ENCODE peak calls at places on chromosomes 6 and 20, in four cellular contexts. N, A, U and I are unnamed samples.

GRCh38 chr6:88730602-88731001 is 232.8 kb downstream of the RNGTT start:
- DNase-seq in N (no peak), A (no peak), U (no peak), I (no peak)

GRCh38 chr20:433300-433975 is 25.3 kb downstream of the RBCK1 start:
- DNase-seq in N (no peak), A (peak; percentile 58), U (no peak), I (no peak)

GRCh38 chr6:150319924-150320323 is 48.9 kb upstream of the IYD start:
- DNase-seq in N (no peak), A (no peak), U (no peak), I (no peak)

GRCh38 chr6:43368517-43369160 is 808 bp downstream of the ZNF318 start:
- DNase-seq in N (peak; percentile 3), A (no peak), U (peak; percentile 43), I (no peak)

GRCh38 chr6:16446241-16446640 is 207.9 kb downstream of the GMPR start:
- DNase-seq in N (no peak), A (no peak), U (no peak), I (no peak)

GRCh38 chr6:22053385-22053997 is 243.3 kb downstream of the PRL start:
- DNase-seq in N (no peak), A (no peak), U (no peak), I (no peak)

GRCh38 chr6:142551145-142551811 is 249.5 kb downstream of the ADGRG6 start:
- DNase-seq in N (no peak), A (no peak), U (no peak), I (peak; percentile 40)

GRCh38 chr6:53986165-53986720 is 125.0 kb upstream of the MLIP start:
- DNase-seq in N (no peak), A (no peak), U (no peak), I (no peak)

GRCh38 chr6:112038756-112039430 is 15.0 kb upstream of the CCN6 start:
- DNase-seq in N (no peak), A (no peak), U (no peak), I (no peak)

GRCh38 chr20:25273046-25273445 is 25.2 kb downstream of the PYGB start:
- DNase-seq in N (no peak), A (peak; percentile 52), U (peak; percentile 9), I (no peak)

GRCh38 chr6:75532521-75532920 is 38.9 kb upstream of the FILIP1 start:
- DNase-seq in N (no peak), A (no peak), U (no peak), I (no peak)

GRCh38 chr20:2380601-2381000 is at the start of gene TGM6:
- DNase-seq in N (no peak), A (no peak), U (no peak), I (no peak)

GRCh38 chr6:89281779-89282246 is 33.3 kb downstream of the GABRR2 start:
- DNase-seq in N (peak; percentile 26), A (no peak), U (no peak), I (no peak)

GRCh38 chr20:699342-699741 is 23.7 kb upstream of the SCRT2 start:
- DNase-seq in N (no peak), A (no peak), U (no peak), I (no peak)

GRCh38 chr20:24150406-24150805 is 161.8 kb upstream of the GGTLC1 start:
- DNase-seq in N (no peak), A (no peak), U (no peak), I (no peak)

GRCh38 chr6:100617633-100618348 is 153.1 kb upstream of the SIM1 start:
- DNase-seq in N (no peak), A (no peak), U (no peak), I (no peak)

GRCh38 chr6:84568971-84569370 is 195.4 kb downstream of the TBX18 start:
- DNase-seq in N (no peak), A (no peak), U (no peak), I (no peak)

GRCh38 chr6:100230115-100230975 is 234.4 kb downstream of the SIM1 start:
- DNase-seq in N (no peak), A (no peak), U (no peak), I (no peak)

GRCh38 chr20:58216334-58216733 is 12.1 kb downstream of the ANKRD60 start:
- DNase-seq in N (no peak), A (no peak), U (no peak), I (no peak)

GRCh38 chr6:137552809-137553208 is 58.6 kb upstream of the OLIG3 start:
- DNase-seq in N (no peak), A (no peak), U (no peak), I (no peak)

GRCh38 chr20:381581-382290 is 1.2 kb downstream of the TRIB3 start:
- DNase-seq in N (peak; percentile 62), A (peak; percentile 83), U (peak; percentile 54), I (peak; percentile 66)

GRCh38 chr20:63185215-63185796 is 30.6 kb downstream of the YTHDF1 start:
- DNase-seq in N (no peak), A (no peak), U (no peak), I (no peak)

GRCh38 chr6:12490904-12491571 is 200.9 kb downstream of the EDN1 start:
- DNase-seq in N (no peak), A (peak; percentile 84), U (no peak), I (no peak)

GRCh38 chr6:109816452-109817374 is 125.6 kb downstream of the FIG4 start:
- DNase-seq in N (no peak), A (no peak), U (no peak), I (no peak)

GRCh38 chr20:35821807-35822242 is 50.0 kb downstream of the PHF20 start:
- DNase-seq in N (no peak), A (no peak), U (no peak), I (no peak)

GRCh38 chr6:106448000-106448426 is 87.5 kb downstream of the CRYBG1 start:
- DNase-seq in N (no peak), A (no peak), U (no peak), I (no peak)

GRCh38 chr6:166206066-166206465 is 38.4 kb upstream of the TBXT start:
- DNase-seq in N (no peak), A (no peak), U (no peak), I (no peak)

GRCh38 chr20:4160761-4161305 is 145.5 kb upstream of the RNF24 start:
- DNase-seq in N (no peak), A (peak; percentile 74), U (peak; percentile 65), I (no peak)

GRCh38 chr6:33453361-33454008 is 891 bp upstream of the ZBTB9 start:
- DNase-seq in N (no peak), A (no peak), U (no peak), I (no peak)

GRCh38 chr6:33451606-33452005 is 2.8 kb upstream of the ZBTB9 start:
- DNase-seq in N (no peak), A (no peak), U (no peak), I (no peak)

GRCh38 chr6:33452496-33452895 is 1.9 kb upstream of the ZBTB9 start:
- DNase-seq in N (no peak), A (no peak), U (no peak), I (no peak)

GRCh38 chr6:33454009-33454946 is at the start of gene ZBTB9:
- DNase-seq in N (peak; percentile 94), A (peak; percentile 98), U (peak; percentile 97), I (peak; percentile 98)

DNA sequence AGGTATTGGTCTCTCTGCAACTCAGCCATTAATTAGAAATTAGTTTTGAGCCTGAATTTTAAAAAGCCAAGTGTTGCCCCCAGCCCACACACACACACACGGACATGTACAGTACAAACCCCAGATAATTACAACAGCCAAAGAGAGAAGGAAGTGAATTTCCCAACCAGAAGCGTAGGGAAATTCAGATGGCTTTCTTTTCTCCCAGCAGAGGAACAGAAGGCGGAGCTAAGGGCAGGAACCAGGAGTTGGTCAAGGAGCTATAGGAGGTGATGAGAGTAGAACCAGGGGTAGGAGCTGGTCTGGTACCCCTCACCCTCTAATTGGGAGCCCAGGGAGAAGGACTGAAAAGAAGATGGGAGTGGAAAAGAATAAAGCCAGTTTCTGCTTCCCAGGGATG is 3.9 kb upstream of the ZBTB9 start:
- DNase-seq in N (no peak), A (no peak), U (no peak), I (no peak)
- H3K27ac ChIP-seq in N (no peak overlapping the region), A (no peak overlapping the region), U (no peak overlapping the region), I (no peak overlapping the region)

GRCh38 chr6:42212442-42212841 is 5.2 kb downstream of the MRPS10 start:
- DNase-seq in N (no peak), A (no peak), U (no peak), I (no peak)
- H3K27ac ChIP-seq in N (no peak overlapping the region), A (no peak overlapping the region), U (no peak overlapping the region), I (no peak overlapping the region)

GRCh38 chr20:46895906-46896242 is 1.2 kb downstream of the EYA2 start:
- DNase-seq in N (no peak), A (no peak), U (no peak), I (no peak)

GRCh38 chr20:46893877-46894578 is 615 bp upstream of the EYA2 start:
- DNase-seq in N (no peak), A (no peak), U (no peak), I (no peak)

GRCh38 chr20:46894971-46895905 is 595 bp downstream of the EYA2 start:
- DNase-seq in N (no peak), A (no peak), U (no peak), I (peak; percentile 37)

GRCh38 chr20:46893051-46893450 is 1.6 kb upstream of the EYA2 start:
- DNase-seq in N (no peak), A (no peak), U (no peak), I (no peak)

DNA sequence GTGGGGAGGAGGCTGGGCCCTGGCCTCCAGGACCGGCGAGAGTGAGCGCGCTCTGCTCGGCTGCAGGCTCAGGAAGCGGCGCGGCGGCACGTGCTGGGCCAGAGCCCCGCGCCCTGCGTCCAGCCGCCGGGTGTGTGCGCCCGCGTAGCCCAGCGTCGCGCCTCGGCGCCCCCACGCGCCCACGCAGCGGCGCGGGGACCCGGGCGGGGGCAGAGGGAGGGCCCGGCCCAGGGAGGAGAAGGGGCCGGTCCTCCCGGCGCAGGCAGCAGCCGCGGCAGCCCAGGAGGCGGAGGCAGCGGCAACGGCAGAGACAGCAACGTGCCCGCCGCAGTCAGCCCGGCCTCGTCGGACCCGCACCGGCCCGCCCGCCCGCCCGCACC is at the start of gene EYA2:
- DNase-seq in N (no peak), A (no peak), U (no peak), I (no peak)
- H3K27ac ChIP-seq in N (no peak within 1 kb of the TSS), A (peak within 1 kb of the TSS; percentile 34), U (no peak within 1 kb of the TSS), I (peak within 1 kb of the TSS; percentile 86)

GRCh38 chr6:167573461-167574215 is 248.8 kb downstream of the TTLL2 start:
- DNase-seq in N (no peak), A (no peak), U (peak; percentile 49), I (no peak)

GRCh38 chr6:167572841-167573271 is 248.0 kb downstream of the TTLL2 start:
- DNase-seq in N (no peak), A (no peak), U (no peak), I (peak; percentile 6)

GRCh38 chr6:167576050-167576741 is 250.5 kb upstream of the AFDN start:
- DNase-seq in N (no peak), A (no peak), U (no peak), I (no peak)

GRCh38 chr6:167575201-167575696 is 250.4 kb downstream of the TTLL2 start:
- DNase-seq in N (no peak), A (no peak), U (no peak), I (peak; percentile 39)

GRCh38 chr6:167574431-167575097 is 249.7 kb downstream of the TTLL2 start:
- DNase-seq in N (no peak), A (peak; percentile 89), U (peak; percentile 44), I (peak; percentile 11)
- H3K27ac ChIP-seq in N (no peak overlapping the region), A (peak overlapping the region; percentile 84), U (peak overlapping the region; percentile 32), I (no peak overlapping the region)

GRCh38 chr6:158369241-158369640 is 57.0 kb downstream of the TULP4 start:
- DNase-seq in N (no peak), A (no peak), U (no peak), I (no peak)
- H3K27ac ChIP-seq in N (no peak overlapping the region), A (no peak overlapping the region), U (no peak overlapping the region), I (no peak overlapping the region)